ENCODE peak calls at places on chromosomes 1 and 21, in four cellular contexts. B, Q, F and Z are unnamed samples.

GRCh38 chr21:35677298-35677841 is 383.0 kb downstream of the SETD4 start:
- DNase-seq in Q (no peak), B (no peak), F (no peak), Z (no peak)

GRCh38 chr1:77347646-77348045 is 65.8 kb downstream of the AK5 start:
- DNase-seq in F (no peak), B (peak), Q (no peak), Z (no peak)

GRCh38 chr1:61536174-61536573 is 188.8 kb downstream of the TM2D1 start:
- DNase-seq in Q (no peak), F (no peak), B (no peak), Z (no peak)

GRCh38 chr1:229268505-229268904 is 2.4 kb upstream of the RAB4A start:
- DNase-seq in B (no peak), F (no peak), Q (no peak), Z (no peak)

GRCh38 chr1:82464362-82464931 is 663.7 kb downstream of the ADGRL2 start:
- DNase-seq in Q (peak), B (peak), F (no peak), Z (no peak)

GRCh38 chr1:178774263-178774662 is 49.2 kb downstream of the RALGPS2 start:
- DNase-seq in Q (no peak), B (peak), F (no peak), Z (no peak)

GRCh38 chr1:25848531-25848930 is 10.7 kb downstream of the AUNIP start:
- DNase-seq in F (no peak), B (no peak), Q (no peak), Z (no peak)

GRCh38 chr21:42733037-42733632 is 79.7 kb downstream of the PDE9A start:
- DNase-seq in Q (no peak), F (no peak), B (no peak), Z (no peak)

GRCh38 chr1:10980094-10980577 is 32.3 kb upstream of the TARDBP start:
- DNase-seq in Q (peak), B (peak), F (peak), Z (peak)

GRCh38 chr21:35619184-35619583 is 441.1 kb downstream of the SETD4 start:
- DNase-seq in Q (no peak), B (peak), F (no peak), Z (no peak)

GRCh38 chr1:226827458-226827857 is 43.0 kb upstream of the PSEN2 start:
- DNase-seq in F (no peak), Q (peak), B (peak), Z (no peak)

GRCh38 chr1:20223659-20224058 is 37.3 kb upstream of the PLA2G2C start:
- DNase-seq in F (no peak), Q (no peak), B (no peak), Z (no peak)

GRCh38 chr1:173002891-173003582 is 47.7 kb downstream of the TNFSF18 start:
- DNase-seq in Q (no peak), F (no peak), B (peak), Z (no peak)

GRCh38 chr21:45412909-45413581 is 8.1 kb downstream of the COL18A1 start:
- DNase-seq in Q (peak), F (no peak), B (no peak), Z (no peak)

GRCh38 chr21:34593423-34593822 is 21.5 kb downstream of the RCAN1 start:
- DNase-seq in F (no peak), B (no peak), Q (peak), Z (peak)